ENCODE peak calls at places on chromosomes 1 and 21, in six cellular contexts. J is brain microvascular endothelial cell; A is left lung; U is fibroblast of mammary gland; H is SK-N-SH; X is CD8-positive, alpha-beta T cell. L is an unnamed sample.

GRCh38 chr1:162130308-162130707 is 60.8 kb downstream of the NOS1AP start:
- DNase-seq in J (no peak), A (no peak), U (no peak), H (no peak), X (no peak), L (no peak)

GRCh38 chr1:37764888-37765441 is at the start of gene EPHA10:
- DNase-seq in J (no peak), A (peak), U (no peak), H (peak), X (no peak), L (no peak)

GRCh38 chr1:17828991-17829390 is 73.9 kb downstream of the ACTL8 start:
- DNase-seq in J (no peak), A (no peak), U (no peak), H (no peak), X (no peak), L (no peak)

GRCh38 chr1:84785231-84785630 is 95.0 kb upstream of the SSX2IP start:
- DNase-seq in J (no peak), A (no peak), U (no peak), H (no peak), X (no peak), L (peak)

GRCh38 chr1:161359316-161359715 is 8.4 kb downstream of the CFAP126 start:
- DNase-seq in J (no peak), A (no peak), U (no peak), H (peak), X (no peak), L (no peak)

GRCh38 chr1:5999711-6000443 is 7.7 kb upstream of the NPHP4 start:
- DNase-seq in J (no peak), A (peak), U (no peak), H (no peak), X (no peak), L (no peak)

GRCh38 chr1:183315987-183316758 is 102.0 kb downstream of the NMNAT2 start:
- DNase-seq in J (no peak), A (no peak), U (no peak), H (peak), X (no peak), L (no peak)

GRCh38 chr1:22677861-22678521 is 25.0 kb downstream of the C1QB start:
- DNase-seq in J (no peak), A (no peak), U (no peak), H (no peak), X (no peak), L (no peak)

GRCh38 chr1:15110128-15110866 is 43.2 kb upstream of the TMEM51 start:
- DNase-seq in J (no peak), A (no peak), U (no peak), H (no peak), X (no peak), L (no peak)

GRCh38 chr1:246012271-246012854 is 494.7 kb downstream of the SMYD3 start:
- DNase-seq in J (no peak), A (no peak), U (peak), H (peak), X (no peak), L (peak)

GRCh38 chr21:26966360-26966977 is 419 bp downstream of the ADAMTS5 start:
- DNase-seq in J (no peak), A (peak), U (peak), H (no peak), X (no peak), L (peak)

GRCh38 chr1:155062151-155062686 is 1.3 kb upstream of the EFNA4 start:
- DNase-seq in J (no peak), A (no peak), U (no peak), H (peak), X (no peak), L (no peak)

GRCh38 chr1:111754964-111755320 is 759 bp upstream of the DDX20 start:
- DNase-seq in J (peak), A (peak), U (peak), H (peak), X (no peak), L (peak)

GRCh38 chr1:45442272-45442671 is 48.7 kb downstream of the TESK2 start:
- DNase-seq in J (no peak), A (no peak), U (peak), H (no peak), X (no peak), L (peak)

GRCh38 chr1:44603718-44604117 is 70.6 kb downstream of the TMEM53 start:
- DNase-seq in J (no peak), A (no peak), U (no peak), H (peak), X (no peak), L (no peak)

GRCh38 chr21:39057121-39057520 is 126.1 kb downstream of the PSMG1 start:
- DNase-seq in J (no peak), A (no peak), U (no peak), H (no peak), X (no peak), L (no peak)

GRCh38 chr1:30264672-30265025 is 458.7 kb downstream of the MATN1 start:
- DNase-seq in J (no peak), A (no peak), U (no peak), H (no peak), X (no peak), L (no peak)

GRCh38 chr1:171160611-171161354 is 24.3 kb upstream of the FMO2 start:
- DNase-seq in J (no peak), A (no peak), U (no peak), H (no peak), X (no peak), L (no peak)

GRCh38 chr1:183544598-183545297 is 45.5 kb downstream of the NCF2 start:
- DNase-seq in J (no peak), A (no peak), U (no peak), H (no peak), X (no peak), L (no peak)

GRCh38 chr1:168708698-168709406 is 20.2 kb downstream of the DPT start:
- DNase-seq in J (no peak), A (no peak), U (no peak), H (peak), X (no peak), L (no peak)

DNA sequence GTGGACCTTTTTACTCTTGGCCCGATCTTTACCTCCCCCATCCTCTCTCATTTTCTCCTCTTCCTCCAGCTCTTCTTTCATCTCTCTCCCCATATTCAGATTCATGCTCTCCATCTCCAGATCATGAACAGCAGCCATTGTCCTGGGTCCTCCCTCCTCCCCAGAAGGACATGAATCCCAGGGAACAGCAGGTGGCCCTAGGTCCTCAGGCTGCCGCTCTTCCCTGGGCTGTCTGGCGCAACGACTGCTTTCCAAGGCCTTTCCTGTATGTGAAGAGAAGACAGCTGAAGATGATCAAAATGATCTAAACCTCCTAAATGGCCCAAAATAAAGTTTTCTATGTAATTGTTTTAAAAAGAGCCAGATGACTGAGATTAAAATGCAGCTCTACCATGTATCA is 22.6 kb downstream of the RHBDL2 start:
- DNase-seq in J (no peak), A (no peak), U (no peak), H (peak), X (no peak), L (no peak)
- H3K4me3 ChIP-seq in J (no peak), A (no peak), U (no peak), H (no peak), X (no peak), L (no peak)

GRCh38 chr1:99003911-99004269 is 771 bp downstream of the PLPPR5 start:
- DNase-seq in J (no peak), A (peak), U (no peak), H (peak), X (no peak), L (no peak)

GRCh38 chr1:99007366-99007765 is 2.7 kb upstream of the PLPPR5 start:
- DNase-seq in J (no peak), A (no peak), U (no peak), H (no peak), X (no peak), L (no peak)

GRCh38 chr1:99005142-99005491 is 456 bp upstream of the PLPPR5 start:
- DNase-seq in J (peak), A (peak), U (no peak), H (no peak), X (no peak), L (no peak)

GRCh38 chr1:99004270-99005141 is at the start of gene PLPPR5:
- DNase-seq in J (peak), A (peak), U (peak), H (peak), X (no peak), L (no peak)

GRCh38 chr1:99005537-99005942 is 879 bp upstream of the PLPPR5 start:
- DNase-seq in J (peak), A (no peak), U (no peak), H (peak), X (no peak), L (no peak)
- TF ChIP-seq CTCF in J (peak), A (no peak), U (no peak), H (no peak), X (no peak), L (no peak)

GRCh38 chr21:36478207-36478701 is 1.7 kb downstream of the CLDN14 start:
- DNase-seq in J (peak), A (no peak), U (peak), H (no peak), X (no peak), L (peak)

GRCh38 chr21:36481639-36482038 is 1.7 kb upstream of the CLDN14 start:
- DNase-seq in J (no peak), A (no peak), U (no peak), H (no peak), X (no peak), L (no peak)

GRCh38 chr21:36480618-36481017 is 696 bp upstream of the CLDN14 start:
- DNase-seq in J (no peak), A (no peak), U (no peak), H (no peak), X (no peak), L (no peak)

GRCh38 chr21:36478941-36479340 is 981 bp downstream of the CLDN14 start:
- DNase-seq in J (peak), A (no peak), U (no peak), H (no peak), X (no peak), L (peak)

GRCh38 chr21:36479415-36480402 is at the start of gene CLDN14:
- DNase-seq in J (no peak), A (no peak), U (no peak), H (no peak), X (no peak), L (peak)
- H3K4me3 ChIP-seq in J (no peak), A (no peak), U (no peak), H (no peak), X (no peak), L (no peak)

DNA sequence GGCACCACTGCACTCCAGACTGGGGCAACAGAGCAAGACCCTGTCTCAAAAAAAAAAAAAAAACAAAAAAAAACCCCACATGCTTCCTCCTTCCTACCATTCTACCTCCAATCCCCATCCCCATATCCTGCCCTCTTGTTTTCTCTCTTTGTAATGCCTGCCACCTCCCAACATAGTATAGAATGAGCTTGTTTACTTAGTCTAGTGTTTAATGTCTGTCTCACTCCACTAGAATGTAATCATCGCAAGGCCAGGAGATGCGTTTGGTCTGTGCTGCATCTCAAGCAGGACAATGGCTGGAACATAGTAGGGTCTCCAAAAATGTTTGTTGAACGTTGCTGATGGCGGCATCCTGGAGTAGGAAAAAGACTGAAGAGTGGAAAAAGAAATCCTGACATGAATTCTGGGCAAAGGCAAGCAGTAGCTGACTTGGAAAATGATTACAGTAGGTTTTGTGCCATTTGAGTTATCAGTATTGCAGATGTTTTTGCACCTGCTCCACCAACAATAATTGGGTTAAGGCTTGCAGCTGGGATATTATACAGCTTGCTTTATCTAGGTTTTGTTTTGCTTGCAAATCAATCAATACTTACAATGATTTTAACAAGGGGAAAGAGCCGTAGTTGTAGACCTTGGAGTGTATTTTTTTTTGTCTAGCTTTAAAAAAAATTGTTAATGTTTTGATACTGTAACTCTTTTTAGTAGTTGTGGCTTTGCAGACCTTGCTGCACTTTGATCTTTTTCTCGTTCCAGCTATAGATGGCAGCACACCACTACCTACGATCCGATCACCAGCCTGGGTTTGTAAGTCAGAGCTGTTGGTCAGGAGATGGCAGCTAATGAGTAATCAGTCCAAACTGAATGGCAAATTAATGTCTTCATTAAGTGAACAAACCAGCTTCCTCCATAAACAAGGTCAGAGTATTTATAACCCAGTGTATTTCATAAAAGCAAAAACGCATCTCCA is 62.4 kb downstream of the BACH1 start:
- DNase-seq in J (no peak), A (no peak), U (no peak), H (no peak), X (no peak), L (no peak)
- TF ChIP-seq CTCF in J (peak), A (no peak), U (no peak), H (no peak), X (peak), L (peak)

DNA sequence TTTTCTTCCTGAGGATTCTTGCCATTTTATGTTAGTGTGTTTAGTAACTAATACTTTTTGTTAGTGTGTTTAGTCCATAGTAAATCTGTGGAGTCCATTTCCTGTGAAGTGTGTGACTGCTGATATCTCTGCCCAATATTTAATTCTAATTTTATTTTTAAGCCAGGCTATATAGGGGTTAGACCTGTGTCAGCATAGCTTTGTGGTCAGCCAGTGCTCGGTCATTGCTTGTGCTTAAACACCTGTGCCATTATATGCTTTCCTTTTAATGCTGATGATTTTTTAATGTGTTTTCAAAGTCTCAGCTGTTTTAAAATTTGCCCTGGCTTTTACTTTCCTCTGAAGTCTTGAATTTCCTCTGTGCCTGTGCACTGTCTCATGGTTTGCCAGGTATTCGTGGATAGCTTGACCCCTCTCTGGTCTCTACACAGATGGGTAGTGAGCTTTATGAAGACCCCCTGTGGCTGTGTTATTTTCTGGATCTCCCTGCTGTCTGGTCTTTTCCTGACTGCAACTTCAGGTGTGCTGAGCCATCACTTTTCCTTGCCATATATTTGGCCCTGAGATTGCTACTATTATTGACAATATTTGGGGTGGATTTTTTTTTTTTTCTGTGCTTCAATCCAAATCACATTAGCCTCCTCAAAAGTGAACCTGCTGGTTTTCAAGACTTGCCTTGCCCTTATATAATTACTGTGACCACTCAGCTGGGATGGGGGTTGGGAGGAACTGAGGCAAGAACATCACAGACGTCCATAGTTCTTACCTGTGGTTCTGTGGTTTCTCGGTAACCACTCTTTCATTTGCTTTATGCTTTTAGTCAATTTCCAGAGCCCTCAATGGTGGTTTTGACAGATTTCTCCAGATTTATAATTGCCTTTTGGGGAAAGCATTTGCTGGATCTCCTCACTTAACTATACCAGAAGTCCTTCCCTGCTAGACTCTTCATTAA is 59.6 kb downstream of the RPS6KC1 start:
- DNase-seq in J (no peak), A (no peak), U (no peak), H (no peak), X (no peak), L (no peak)
- H3K4me3 ChIP-seq in J (no peak), A (no peak), U (no peak), H (no peak), X (no peak), L (no peak)

DNA sequence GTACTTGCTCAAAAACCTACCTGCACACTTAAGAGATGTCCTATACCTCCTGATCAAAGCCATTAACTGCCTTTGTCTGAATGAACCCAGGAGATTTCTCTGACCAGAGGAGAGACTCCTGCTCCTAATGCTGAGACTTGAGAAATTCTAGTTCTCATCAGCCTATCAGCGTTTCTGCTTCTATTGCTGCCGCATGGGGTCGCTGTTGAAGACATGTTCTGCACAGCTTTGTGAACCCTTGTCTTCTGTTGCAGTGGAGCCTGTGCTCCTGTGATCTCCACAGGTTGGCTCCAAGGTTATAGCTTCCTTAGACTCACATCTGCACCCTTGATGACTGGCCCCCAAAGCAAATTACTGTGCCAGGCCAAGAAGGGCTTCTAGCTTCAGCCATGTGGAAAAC is 40.2 kb downstream of the EDN2 start:
- DNase-seq in J (no peak), A (no peak), U (no peak), H (no peak), X (no peak), L (no peak)
- TF ChIP-seq CTCF in J (peak), A (no peak), U (peak), H (peak), X (peak), L (peak)

DNA sequence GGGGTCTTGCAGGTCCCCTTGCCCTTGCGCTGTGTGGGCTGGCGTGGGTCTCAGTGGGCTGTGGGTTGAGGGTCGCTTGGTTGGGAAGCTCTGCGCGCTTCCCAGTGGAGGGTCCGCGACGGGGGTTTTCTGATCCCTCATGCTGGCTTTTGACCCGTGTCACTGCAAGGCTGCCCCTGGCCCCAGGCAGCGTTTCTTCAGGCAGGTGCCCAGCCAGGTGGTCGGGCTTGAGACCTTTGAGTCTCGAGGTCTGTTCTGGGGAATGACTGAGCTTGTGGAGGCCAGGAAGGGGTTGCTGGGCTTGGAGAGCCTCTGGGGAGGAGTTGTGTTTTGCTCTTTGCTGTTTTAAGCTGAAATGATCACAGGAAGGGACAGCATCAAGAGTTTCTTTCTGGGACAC is 5.3 kb downstream of the SKI start:
- DNase-seq in J (no peak), A (no peak), U (no peak), H (no peak), X (no peak), L (no peak)
- H3K4me3 ChIP-seq in J (peak), A (peak), U (peak), H (no peak), X (peak), L (peak)

GRCh38 chr1:68751723-68752122 is 254.8 kb upstream of the DEPDC1 start:
- DNase-seq in J (no peak), A (no peak), U (no peak), H (no peak), X (no peak), L (no peak)
- TF ChIP-seq CTCF in J (peak), A (no peak), U (no peak), H (no peak), X (no peak), L (no peak)

GRCh38 chr21:29196021-29196663 is 65.7 kb downstream of the MAP3K7CL start:
- DNase-seq in J (peak), A (no peak), U (peak), H (peak), X (peak), L (peak)
- H3K4me3 ChIP-seq in J (peak), A (peak), U (peak), H (peak), X (peak), L (peak)

GRCh38 chr1:208997726-208998312 is 585.7 kb upstream of the CAMK1G start:
- DNase-seq in J (no peak), A (no peak), U (peak), H (peak), X (no peak), L (peak)
- TF ChIP-seq CTCF in J (peak), A (peak), U (peak), H (peak), X (no peak), L (peak)